ENCODE peak calls at places on chromosomes 11 and 22, in seven cellular contexts. U is aorta; N is CD8-positive, alpha-beta memory T cell; I is adrenal gland; H is tibial artery; O is upper lobe of left lung; Y is heart left ventricle. Q is an unnamed sample.

GRCh38 chr11:3193373-3194015 is 25.1 kb downstream of the MRGPRG start:
- DNase-seq in O (no peak), Y (no peak), N (no peak), I (no peak), H (no peak), U (no peak), Q (no peak)

GRCh38 chr11:65429724-65430405 is 7.3 kb downstream of the NEAT1 start:
- DNase-seq in O (peak; percentile 82), U (peak; percentile 88), Y (peak; percentile 77), I (peak; percentile 86), H (peak; percentile 69), N (no peak), Q (no peak)

GRCh38 chr11:44681698-44682097 is 45.1 kb upstream of the TSPAN18 start:
- DNase-seq in I (peak; percentile 45), H (no peak), N (no peak), Y (no peak), U (no peak), O (no peak), Q (no peak)

GRCh38 chr11:1649021-1649420 is 19.4 kb downstream of the KRTAP5-5 start:
- DNase-seq in I (no peak), O (no peak), U (peak; percentile 17), H (peak; percentile 8), Y (no peak), N (no peak), Q (no peak)

GRCh38 chr22:37205046-37205445 is 7.2 kb downstream of the SSTR3 start:
- DNase-seq in U (peak; percentile 36), I (no peak), N (no peak), Y (no peak), O (no peak), H (no peak), Q (no peak)

GRCh38 chr22:36409911-36410756 is 22.4 kb upstream of the MYH9 start:
- DNase-seq in Y (peak; percentile 79), O (peak; percentile 97), N (peak; percentile 49), I (peak; percentile 96), H (peak; percentile 57), U (peak; percentile 76), Q (no peak)

GRCh38 chr11:45739866-45740265 is 65.1 kb upstream of the SLC35C1 start:
- DNase-seq in O (no peak), Y (no peak), H (no peak), U (no peak), I (no peak), N (no peak), Q (no peak)

GRCh38 chr22:29004647-29005371 is 56.8 kb downstream of the C22orf31 start:
- DNase-seq in O (peak; percentile 68), Y (peak; percentile 25), U (peak; percentile 60), N (no peak), I (peak; percentile 77), H (no peak), Q (no peak)

GRCh38 chr11:10019906-10020682 is 273.9 kb downstream of the SBF2 start:
- DNase-seq in N (no peak), H (peak; percentile 22), Y (no peak), U (no peak), I (no peak), O (no peak), Q (no peak)

GRCh38 chr11:128905345-128906184 is 14.4 kb downstream of the KCNJ5 start:
- DNase-seq in Y (no peak), N (no peak), I (peak; percentile 64), O (peak; percentile 60), U (peak; percentile 74), H (no peak), Q (no peak)
- H3K4me1 ChIP-seq in Y (peaks cover 32% of the 10 kb centered on the region), N (peaks cover 5% of the 10 kb centered on the region), I (peaks cover 30% of the 10 kb centered on the region), O (peaks cover 44% of the 10 kb centered on the region), U (no peaks in the 10 kb centered on the region), H (no peaks in the 10 kb centered on the region), Q (peaks cover 46% of the 10 kb centered on the region)

DNA sequence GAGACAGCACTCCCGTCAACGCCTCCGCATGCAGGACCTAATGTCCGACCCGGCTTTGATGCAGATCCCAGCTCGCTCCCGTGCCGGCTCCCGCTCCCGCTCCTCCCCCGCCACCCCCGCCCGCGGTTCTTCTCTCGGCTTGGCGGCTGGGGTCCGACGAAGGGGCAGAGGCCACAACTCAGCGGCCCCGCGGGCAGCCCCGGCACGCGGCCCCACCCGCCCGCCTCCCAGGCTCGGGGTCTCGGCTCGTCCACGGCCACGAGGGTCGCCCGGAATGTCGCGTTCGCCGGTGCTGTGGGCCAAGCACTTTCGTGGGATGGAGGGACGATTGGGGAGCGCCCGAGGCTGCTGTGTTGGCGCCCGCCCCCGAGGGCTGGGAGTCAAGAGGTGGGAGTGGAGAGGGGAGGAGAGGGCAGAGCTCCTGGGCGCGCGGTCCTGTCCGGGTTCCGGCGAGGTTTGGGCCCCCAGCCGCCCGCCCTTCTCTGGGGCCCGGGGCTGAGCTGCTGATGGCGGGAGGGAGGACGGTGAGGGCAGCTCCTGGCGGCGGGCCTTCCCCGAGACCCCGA is 5.3 kb upstream of the TBX1 start:
- DNase-seq in Y (no peak), H (no peak), I (no peak), U (no peak), O (no peak), N (no peak), Q (no peak)
- H3K27me3 ChIP-seq in Y (peaks cover 55% of the 10 kb centered on the region), H (peaks cover 92% of the 10 kb centered on the region), I (peaks cover 61% of the 10 kb centered on the region), U (no peaks in the 10 kb centered on the region), O (peaks cover 23% of the 10 kb centered on the region), N (peaks cover 63% of the 10 kb centered on the region), Q (peaks cover 13% of the 10 kb centered on the region)

DNA sequence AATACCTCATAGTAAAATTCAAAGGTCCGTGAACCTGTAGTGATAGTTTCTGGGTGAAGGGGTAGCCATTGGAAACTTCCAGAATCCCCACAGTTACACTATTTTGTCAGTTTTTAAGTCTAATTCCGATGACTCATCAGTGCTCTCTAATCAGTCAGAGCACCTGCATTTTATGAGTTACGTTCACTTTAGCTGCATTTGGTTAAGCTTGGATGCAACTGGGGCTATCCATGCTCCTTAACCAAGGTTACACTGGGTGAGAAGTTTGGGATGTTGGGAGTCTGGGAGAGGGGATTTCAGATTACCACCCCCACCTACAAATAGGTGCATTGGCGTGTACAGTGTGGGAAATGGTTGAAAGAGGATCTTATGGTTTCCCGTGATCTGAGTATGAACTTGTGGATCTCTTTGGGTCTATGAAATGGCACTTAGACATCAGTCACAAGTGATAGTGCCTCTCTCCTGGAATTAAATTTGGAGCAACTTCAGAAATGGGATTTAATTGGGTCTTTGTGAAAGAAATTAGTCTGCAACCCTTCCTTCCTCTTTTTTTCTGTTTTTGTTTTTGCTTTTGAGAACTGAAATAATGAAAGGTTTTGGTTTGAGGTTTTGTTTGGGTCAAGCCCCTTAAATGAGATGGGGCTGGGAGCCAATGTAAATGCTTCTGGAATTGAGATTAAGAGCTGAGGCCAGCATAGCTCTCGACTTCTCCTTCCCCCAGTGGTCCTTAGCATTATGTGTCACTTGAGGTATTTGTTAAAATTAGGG is 31.5 kb downstream of the EHF start:
- DNase-seq in Y (no peak), H (no peak), O (no peak), U (no peak), I (no peak), N (no peak), Q (peak; percentile 44)
- H3K4me1 ChIP-seq in Y (no peaks in the 10 kb centered on the region), H (no peaks in the 10 kb centered on the region), O (peaks cover 17% of the 10 kb centered on the region), U (no peaks in the 10 kb centered on the region), I (peaks cover 15% of the 10 kb centered on the region), N (peaks cover 26% of the 10 kb centered on the region), Q (peaks cover 34% of the 10 kb centered on the region)

DNA sequence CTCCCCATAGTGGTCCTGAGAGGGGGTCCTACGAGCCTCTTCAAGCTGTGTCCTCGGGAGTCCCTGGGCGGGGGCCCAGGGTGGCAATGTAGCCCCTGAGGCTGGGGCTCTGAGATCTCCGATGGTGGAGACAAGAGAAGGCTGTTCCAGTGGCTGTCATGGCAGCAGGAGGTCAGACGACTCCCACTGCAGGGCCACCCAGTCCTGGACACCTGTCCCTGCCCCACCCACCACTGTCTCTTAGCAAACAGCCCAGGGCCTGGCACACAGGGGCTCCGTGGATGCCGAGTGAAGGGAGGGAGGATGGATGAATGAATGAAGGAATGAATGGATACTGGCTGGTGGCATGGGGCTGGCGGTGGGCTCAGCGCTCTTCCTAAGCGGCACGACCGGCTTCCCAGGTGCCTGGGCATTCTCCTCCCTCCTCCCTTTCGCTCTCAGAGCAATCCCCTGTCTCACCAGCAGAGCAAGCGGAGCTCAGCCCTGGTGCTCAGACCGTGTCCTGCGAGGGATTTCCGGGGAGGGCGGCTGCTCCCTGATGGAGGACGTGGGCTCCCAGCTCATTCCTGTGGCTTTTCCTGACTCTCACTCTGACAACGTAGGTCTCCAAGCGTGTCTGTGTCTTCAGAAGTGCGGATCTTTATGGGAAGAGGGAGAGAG is 1272.7 kb downstream of the BRD1 start:
- DNase-seq in N (no peak), I (no peak), Y (no peak), H (no peak), O (no peak), U (no peak), Q (no peak)
- H3K27me3 ChIP-seq in N (no peaks in the 10 kb centered on the region), I (no peaks in the 10 kb centered on the region), Y (peaks cover 7% of the 10 kb centered on the region), H (peaks cover 40% of the 10 kb centered on the region), O (no peaks in the 10 kb centered on the region), U (no peaks in the 10 kb centered on the region), Q (no peaks in the 10 kb centered on the region)

DNA sequence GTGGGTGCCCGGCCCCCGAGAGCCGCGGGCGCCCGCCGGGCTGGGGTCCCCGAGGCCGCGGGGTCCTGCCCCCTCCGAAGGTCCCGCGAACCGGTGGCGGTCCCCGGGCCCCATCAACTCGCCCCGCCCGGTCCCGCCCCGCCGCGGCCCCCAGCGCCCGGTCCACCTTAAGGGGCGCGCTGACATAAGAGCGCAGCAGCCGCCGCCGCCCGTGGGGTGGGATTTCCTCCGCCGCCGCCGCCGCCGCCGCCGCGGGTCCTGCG is at the start of gene ZDHHC8:
- DNase-seq in N (peak; percentile 44), O (peak; percentile 31), U (no peak), Y (peak; percentile 60), I (no peak), H (no peak), Q (no peak)
- H3K4me1 ChIP-seq in N (peaks cover 38% of the 10 kb centered on the region), O (peaks cover 41% of the 10 kb centered on the region), U (no peaks in the 10 kb centered on the region), Y (peaks cover 47% of the 10 kb centered on the region), I (peaks cover 10% of the 10 kb centered on the region), H (no peaks in the 10 kb centered on the region), Q (peaks cover 54% of the 10 kb centered on the region)

GRCh38 chr11:67027483-67027930 is 4.6 kb downstream of the SYT12 start:
- DNase-seq in U (no peak), O (no peak), H (no peak), Y (no peak), N (no peak), I (no peak), Q (no peak)
- H3K27me3 ChIP-seq in U (no peaks in the 10 kb centered on the region), O (peaks cover 3% of the 10 kb centered on the region), H (peaks cover 4% of the 10 kb centered on the region), Y (no peaks in the 10 kb centered on the region), N (peaks cover 12% of the 10 kb centered on the region), I (no peaks in the 10 kb centered on the region), Q (no peaks in the 10 kb centered on the region)

DNA sequence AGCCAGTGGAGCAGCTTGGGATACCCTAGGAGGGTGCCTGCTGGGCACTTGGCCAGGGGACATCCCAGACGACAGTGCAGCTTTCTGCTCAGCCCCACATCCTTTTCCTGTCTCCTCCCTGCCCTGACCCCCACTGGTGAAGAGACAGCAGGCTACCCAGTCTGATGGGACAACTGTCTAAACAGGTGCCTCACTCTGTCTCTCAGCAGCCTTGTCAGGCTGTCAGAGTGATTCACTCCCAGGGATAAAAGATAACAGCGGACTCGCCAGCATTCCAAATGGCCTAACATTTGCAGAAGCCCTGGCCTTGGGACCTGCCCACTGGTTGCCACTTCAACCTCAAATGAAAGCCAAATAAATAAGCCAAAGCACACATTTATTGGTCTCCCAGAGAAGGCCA is 318.6 kb upstream of the PLET1 start:
- DNase-seq in O (no peak), H (no peak), U (no peak), Y (no peak), I (peak; percentile 41), N (no peak), Q (peak; percentile 72)
- H3K4me1 ChIP-seq in O (no peaks in the 10 kb centered on the region), H (no peaks in the 10 kb centered on the region), U (no peaks in the 10 kb centered on the region), Y (peaks cover 23% of the 10 kb centered on the region), I (no peaks in the 10 kb centered on the region), N (no peaks in the 10 kb centered on the region), Q (no peaks in the 10 kb centered on the region)

DNA sequence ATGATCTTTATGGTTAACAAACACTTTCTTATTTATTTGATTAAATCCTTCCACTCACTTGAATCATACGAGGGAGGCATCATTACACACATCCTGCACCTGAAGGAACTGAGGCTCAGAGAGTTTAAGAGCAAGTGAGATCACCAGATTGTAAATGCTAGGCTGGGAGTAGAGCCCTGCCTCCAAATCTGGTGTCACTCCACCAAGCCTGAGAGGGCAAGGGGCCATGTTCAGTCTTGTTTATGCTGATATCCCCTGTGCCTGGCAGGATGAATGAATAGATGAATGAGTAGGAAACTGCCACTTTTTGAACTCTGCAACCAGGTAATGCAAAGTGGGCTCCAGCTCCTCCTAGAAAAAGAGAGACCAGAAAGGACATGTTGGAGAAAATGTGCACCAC is 59.1 kb downstream of the RASSF10 start:
- DNase-seq in H (no peak), I (no peak), N (no peak), Y (no peak), U (no peak), O (no peak), Q (no peak)
- H3K27me3 ChIP-seq in H (peaks cover 9% of the 10 kb centered on the region), I (peaks cover 8% of the 10 kb centered on the region), N (no peaks in the 10 kb centered on the region), Y (no peaks in the 10 kb centered on the region), U (no peaks in the 10 kb centered on the region), O (no peaks in the 10 kb centered on the region), Q (no peaks in the 10 kb centered on the region)

Q was measured in vagina.